ENCODE peak calls at places on chromosomes 12 and 14, in six cellular contexts. I, J, Z, H, U and Y are unnamed samples.

GRCh38 chr14:27553820-27554219 is 956.0 kb upstream of the NOVA1 start:
- DNase-seq in J (no peak), I (peak), H (no peak), Z (no peak), U (peak), Y (no peak)

GRCh38 chr12:129966086-129966640 is 62.3 kb upstream of the TMEM132D start:
- DNase-seq in H (no peak), U (no peak), I (no peak), J (no peak), Z (no peak), Y (no peak)

GRCh38 chr12:14326699-14327098 is 38.8 kb upstream of the ATF7IP start:
- DNase-seq in Z (no peak), U (no peak), J (no peak), H (no peak), I (peak), Y (no peak)

GRCh38 chr12:47828967-47829482 is 9.3 kb upstream of the HDAC7 start:
- DNase-seq in U (peak), Z (no peak), H (no peak), J (no peak), I (peak), Y (peak)

GRCh38 chr12:18752947-18753346 is 15.0 kb downstream of the CAPZA3 start:
- DNase-seq in H (no peak), U (no peak), I (no peak), J (no peak), Z (no peak), Y (no peak)

GRCh38 chr12:123367511-123367910 is 2.9 kb upstream of the SBNO1 start:
- DNase-seq in U (no peak), I (no peak), J (no peak), Z (no peak), H (no peak), Y (peak)

GRCh38 chr12:124915249-124916236 is 1.1 kb upstream of the UBC start:
- DNase-seq in I (no peak), H (no peak), U (peak), J (no peak), Z (peak), Y (no peak)

GRCh38 chr14:77372304-77372841 is 4.5 kb downstream of the TMED8 start:
- DNase-seq in J (peak), I (peak), U (peak), Z (no peak), H (peak), Y (peak)

GRCh38 chr12:118102070-118102469 is 1.7 kb downstream of the VSIG10 start:
- DNase-seq in U (no peak), Z (no peak), J (no peak), I (no peak), H (no peak), Y (no peak)

GRCh38 chr12:84994436-84994835 is 41.6 kb downstream of the TSPAN19 start:
- DNase-seq in U (peak), Z (no peak), H (no peak), J (no peak), I (no peak), Y (peak)

GRCh38 chr14:75506930-75507329 is 15.3 kb upstream of the BATF start:
- DNase-seq in Z (no peak), J (no peak), H (no peak), U (no peak), I (no peak), Y (no peak)

GRCh38 chr14:69877492-69877891 is 1.7 kb upstream of the SMOC1 start:
- DNase-seq in I (peak), U (peak), J (peak), H (no peak), Z (no peak), Y (no peak)

GRCh38 chr12:53268009-53268636 is at the start of gene ESPL1:
- DNase-seq in Z (peak), J (peak), H (peak), I (peak), U (peak), Y (peak)

GRCh38 chr12:123032736-123033391 is 52.4 kb downstream of the ARL6IP4 start:
- DNase-seq in U (no peak), H (no peak), J (no peak), Z (no peak), I (no peak), Y (no peak)

GRCh38 chr14:93832665-93833064 is 44.4 kb upstream of the PRIMA1 start:
- DNase-seq in Z (no peak), U (no peak), I (no peak), H (no peak), J (no peak), Y (no peak)

GRCh38 chr14:69606258-69606657 is 5.1 kb upstream of the SUSD6 start:
- DNase-seq in U (no peak), Z (no peak), J (no peak), I (no peak), H (no peak), Y (peak)

GRCh38 chr12:6372403-6373003 is 2.9 kb downstream of the SCNN1A start:
- DNase-seq in J (no peak), H (no peak), I (peak), Z (no peak), U (peak), Y (peak)

GRCh38 chr12:26803552-26803951 is 29.4 kb downstream of the ITPR2 start:
- DNase-seq in U (no peak), J (no peak), Z (no peak), I (peak), H (no peak), Y (peak)

GRCh38 chr12:58915634-58916033 is 4.7 kb downstream of the LRIG3 start:
- DNase-seq in H (no peak), Z (no peak), U (peak), J (no peak), I (peak), Y (peak)

GRCh38 chr12:108757842-108758241 is 26.5 kb upstream of the CORO1C start:
- DNase-seq in U (no peak), H (no peak), J (no peak), I (no peak), Z (no peak), Y (no peak)

GRCh38 chr14:106141242-106142220 is 615.1 kb downstream of the TMEM121 start:
- DNase-seq in Z (no peak), J (no peak), H (peak), I (no peak), U (no peak), Y (no peak)

GRCh38 chr12:27592548-27592947 is 68.5 kb downstream of the PPFIBP1 start:
- DNase-seq in U (peak), Z (peak), H (peak), I (peak), J (no peak), Y (peak)

GRCh38 chr12:27177716-27178115 is 66.4 kb upstream of the STK38L start:
- DNase-seq in Z (no peak), J (no peak), H (no peak), U (peak), I (peak), Y (peak)

GRCh38 chr14:52610187-52610586 is 57.6 kb downstream of the GPR137C start:
- DNase-seq in J (no peak), H (no peak), U (no peak), I (no peak), Z (no peak), Y (no peak)

GRCh38 chr12:105083551-105084105 is 630 bp downstream of the ALDH1L2 start:
- DNase-seq in Z (peak), H (peak), U (peak), I (peak), J (no peak), Y (peak)
- TF ChIP-seq CTCF in Z (no peak), H (no peak), U (no peak), I (no peak), J (no peak), Y (peak)

GRCh38 chr12:3081886-3082285 is 4.7 kb downstream of the TSPAN9 start:
- DNase-seq in J (no peak), U (no peak), I (no peak), Z (no peak), H (no peak), Y (no peak)
- H3K4me3 ChIP-seq in J (no peak), U (no peak), I (no peak), Z (no peak), H (no peak), Y (no peak)

GRCh38 chr12:88056571-88056970 is 27.4 kb upstream of the C12orf50 start:
- DNase-seq in Z (no peak), H (no peak), J (no peak), U (no peak), I (no peak), Y (no peak)

GRCh38 chr12:88062464-88062863 is 33.3 kb upstream of the C12orf50 start:
- DNase-seq in I (no peak), J (no peak), H (peak), U (no peak), Z (no peak), Y (no peak)

GRCh38 chr12:88058719-88059077 is 29.5 kb upstream of the C12orf50 start:
- DNase-seq in I (no peak), J (no peak), U (no peak), Z (no peak), H (no peak), Y (no peak)

GRCh38 chr12:88063375-88063774 is 34.2 kb upstream of the C12orf50 start:
- DNase-seq in I (peak), Z (no peak), H (peak), U (peak), J (no peak), Y (no peak)

DNA sequence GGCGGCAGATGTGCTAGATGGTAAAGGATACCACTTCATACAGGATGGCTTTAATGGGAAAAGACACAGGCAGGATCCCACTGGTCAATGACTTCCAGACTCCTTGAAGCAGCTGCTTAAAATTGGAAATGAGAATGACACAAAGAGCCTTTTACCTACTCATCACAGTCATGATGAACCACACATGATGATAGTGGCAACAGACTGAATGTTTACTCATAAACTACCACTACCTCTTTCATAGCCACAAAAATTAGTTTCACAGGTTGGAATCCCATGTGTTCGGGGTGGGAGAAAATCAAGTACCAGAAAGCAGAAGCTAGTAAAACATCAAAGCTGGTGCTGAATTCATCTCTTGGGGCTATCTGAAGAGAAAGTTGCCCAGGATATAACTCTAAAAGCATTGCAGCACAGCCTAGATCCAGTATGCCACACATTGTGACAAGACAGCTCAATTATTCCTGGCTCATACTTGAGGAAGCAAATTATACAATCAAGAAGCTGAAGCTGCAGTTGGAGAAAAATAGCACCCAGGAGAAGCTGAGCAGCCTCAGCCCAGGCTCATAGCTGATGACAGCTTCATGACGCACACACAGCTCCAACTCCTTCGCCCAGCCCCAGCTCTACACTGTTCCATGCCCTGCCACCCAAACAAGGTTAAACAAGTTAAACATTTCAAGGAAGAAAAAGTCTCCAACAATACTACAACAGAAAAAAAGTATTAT is 29.0 kb upstream of the C12orf50 start:
- DNase-seq in H (no peak), U (no peak), I (no peak), J (no peak), Z (peak), Y (peak)
- TF ChIP-seq CTCF in H (no peak), U (no peak), I (no peak), J (no peak), Z (no peak), Y (no peak)

GRCh38 chr12:120228291-120229070 is 27.6 kb upstream of the RPLP0 start:
- DNase-seq in I (peak), J (peak), U (peak), H (peak), Z (peak), Y (peak)
- H3K4me3 ChIP-seq in I (no peak), J (peak), U (no peak), H (no peak), Z (no peak), Y (peak)

GRCh38 chr14:97299661-97300060 is 502.5 kb downstream of the VRK1 start:
- DNase-seq in Z (no peak), H (no peak), I (no peak), J (no peak), U (no peak), Y (no peak)
- TF ChIP-seq CTCF in Z (peak), H (peak), I (no peak), J (peak), U (no peak), Y (no peak)

DNA sequence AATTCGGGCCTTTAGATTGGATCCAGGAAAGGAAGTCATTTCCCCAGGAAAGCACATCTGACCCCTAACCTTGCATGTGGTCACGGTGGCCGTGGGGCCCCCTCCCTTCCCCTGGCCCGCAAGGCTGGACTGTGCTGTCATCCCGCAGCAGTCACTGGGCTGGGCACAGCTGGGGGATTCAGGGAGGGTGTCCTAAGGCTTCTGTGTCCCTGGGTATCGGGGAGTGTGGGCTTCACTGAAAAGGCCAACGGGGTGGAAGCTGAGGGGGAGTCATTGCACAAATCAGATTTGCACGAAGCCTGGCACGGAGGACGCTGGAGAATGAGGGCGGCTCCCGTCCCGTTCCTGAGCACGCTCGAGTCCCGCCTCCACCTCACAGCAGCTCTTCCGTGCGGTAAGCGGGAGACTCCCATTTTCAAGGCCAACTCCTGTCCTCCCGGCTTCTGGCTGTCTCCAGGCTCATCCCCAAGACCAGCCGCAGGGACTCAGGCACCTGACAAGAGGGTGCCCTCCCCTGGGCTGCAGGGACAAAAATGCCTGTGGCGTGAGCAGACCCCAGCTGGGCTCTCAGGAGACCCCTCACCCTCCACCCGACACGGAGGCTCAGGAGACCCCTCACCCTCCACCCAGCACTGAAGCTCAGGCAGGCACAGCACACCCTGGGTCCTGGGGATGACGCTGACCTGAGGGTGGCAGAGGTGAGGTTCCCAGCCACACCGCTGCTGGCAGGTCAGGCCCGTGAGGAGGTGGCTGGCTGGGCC is 9.5 kb downstream of the XRCC3 start:
- DNase-seq in Z (no peak), U (no peak), J (no peak), H (no peak), I (no peak), Y (no peak)
- H3K4me3 ChIP-seq in Z (no peak), U (no peak), J (no peak), H (no peak), I (no peak), Y (no peak)